ENCODE peak calls at places on chromosomes 12 and 14, in nine cellular contexts. B is activated naive CD4-positive, alpha-beta T cell treated with anti-CD3 and anti-CD28 coated beads for 36 hours; K is iris pigment epithelial cell; T is memory B cell; R is mammary epithelial cell; Y is T-helper 9 cell; I is omental fat pad; W is fibroblast of villous mesenchyme; L is neuronal stem cell. J is an unnamed sample.

GRCh38 chr12:40907115-40907521 is 214.9 kb downstream of the CNTN1 start:
- DNase-seq in B (no peak), K (peak), T (no peak), R (peak), Y (no peak), I (no peak), W (peak), L (no peak), J (no peak)

GRCh38 chr12:123973552-123974341 is 732 bp downstream of the ZNF664 start:
- DNase-seq in B (peak), K (peak), T (peak), R (peak), Y (peak), I (no peak), W (no peak), L (peak), J (peak)

GRCh38 chr12:131482686-131483085 is 228.2 kb upstream of the SFSWAP start:
- DNase-seq in B (no peak), K (no peak), T (no peak), R (no peak), Y (no peak), I (no peak), W (no peak), L (no peak), J (no peak)

GRCh38 chr12:57888407-57889157 is 42.1 kb upstream of the CTDSP2 start:
- DNase-seq in B (peak), K (peak), T (no peak), R (peak), Y (no peak), I (no peak), W (peak), L (no peak), J (no peak)

GRCh38 chr12:72236071-72236705 is 36.0 kb upstream of the TRHDE start:
- DNase-seq in B (no peak), K (peak), T (no peak), R (peak), Y (no peak), I (no peak), W (peak), L (no peak), J (no peak)

GRCh38 chr14:25400607-25401206 is 350.8 kb upstream of the STXBP6 start:
- DNase-seq in B (peak), K (peak), T (peak), R (peak), Y (no peak), I (peak), W (peak), L (peak), J (no peak)

GRCh38 chr12:118337194-118337838 is 35.4 kb downstream of the TAOK3 start:
- DNase-seq in B (no peak), K (peak), T (no peak), R (no peak), Y (no peak), I (no peak), W (peak), L (no peak), J (no peak)

GRCh38 chr12:116152268-116152667 is 125.2 kb downstream of the MED13L start:
- DNase-seq in B (no peak), K (peak), T (no peak), R (no peak), Y (no peak), I (no peak), W (peak), L (no peak), J (no peak)

GRCh38 chr14:90517431-90517841 is 120.6 kb downstream of the CALM1 start:
- DNase-seq in B (no peak), K (no peak), T (no peak), R (no peak), Y (no peak), I (no peak), W (no peak), L (no peak), J (no peak)

GRCh38 chr12:57171668-57172067 is 24.2 kb upstream of the LRP1-AS start:
- DNase-seq in B (no peak), K (peak), T (no peak), R (no peak), Y (no peak), I (no peak), W (peak), L (no peak), J (no peak)

GRCh38 chr14:68140111-68140741 is 320.6 kb downstream of the RAD51B start:
- DNase-seq in B (no peak), K (peak), T (no peak), R (peak), Y (no peak), I (peak), W (peak), L (peak), J (no peak)

GRCh38 chr12:122849352-122850047 is 14.2 kb downstream of the HIP1R start:
- DNase-seq in B (no peak), K (no peak), T (no peak), R (no peak), Y (no peak), I (no peak), W (no peak), L (no peak), J (no peak)

GRCh38 chr14:61234215-61234916 is 46.8 kb downstream of the TMEM30B start:
- DNase-seq in B (no peak), K (peak), T (no peak), R (no peak), Y (no peak), I (no peak), W (no peak), L (no peak), J (no peak)

GRCh38 chr12:34219046-34219770 is 196.9 kb downstream of the ALG10 start:
- DNase-seq in B (no peak), K (no peak), T (no peak), R (no peak), Y (no peak), I (no peak), W (no peak), L (peak), J (no peak)

GRCh38 chr12:33575346-33575745 is 135.7 kb upstream of the SYT10 start:
- DNase-seq in B (no peak), K (no peak), T (no peak), R (no peak), Y (no peak), I (no peak), W (no peak), L (no peak), J (no peak)

GRCh38 chr12:7787574-7788315 is 1.5 kb upstream of the NANOG start:
- DNase-seq in B (no peak), K (no peak), T (no peak), R (no peak), Y (no peak), I (no peak), W (no peak), L (no peak), J (no peak)

GRCh38 chr12:108306014-108306501 is 33.1 kb downstream of the CMKLR1 start:
- DNase-seq in B (no peak), K (peak), T (no peak), R (peak), Y (no peak), I (no peak), W (peak), L (peak), J (no peak)

GRCh38 chr12:50283924-50284236 is 560 bp upstream of the LIMA1 start:
- DNase-seq in B (peak), K (peak), T (no peak), R (no peak), Y (no peak), I (no peak), W (no peak), L (no peak), J (no peak)

GRCh38 chr12:114701104-114701414 is 17.1 kb upstream of the TBX3 start:
- DNase-seq in B (no peak), K (no peak), T (no peak), R (no peak), Y (no peak), I (no peak), W (no peak), L (no peak), J (no peak)

GRCh38 chr14:84483072-84483410 is 1046.9 kb upstream of the FLRT2 start:
- DNase-seq in B (no peak), K (no peak), T (no peak), R (no peak), Y (no peak), I (no peak), W (peak), L (peak), J (no peak)

J was measured in CD8-positive, alpha-beta memory T cell.